ENCODE peak calls at places on chromosomes 1 and 21, in ten cellular contexts. S, J, U, D, P, T, H, V, Z and X are unnamed samples.

GRCh38 chr1:208137144-208137682 is 107.0 kb downstream of the PLXNA2 start:
- DNase-seq in S (no peak), J (peak), U (no peak), D (peak), P (no peak), T (no peak), H (no peak), V (no peak), Z (no peak), X (no peak)

GRCh38 chr21:45552696-45553391 is 10.6 kb upstream of the SLC19A1 start:
- DNase-seq in S (no peak), J (no peak), U (no peak), D (no peak), P (no peak), T (no peak), H (no peak), V (no peak), Z (no peak), X (no peak)

GRCh38 chr1:165841582-165842362 is 14.4 kb downstream of the UCK2 start:
- DNase-seq in S (no peak), J (peak), U (no peak), D (peak), P (no peak), T (no peak), H (no peak), V (peak), Z (no peak), X (no peak)

GRCh38 chr1:51794868-51795267 is 83.7 kb downstream of the NRDC start:
- DNase-seq in S (no peak), J (no peak), U (no peak), D (no peak), P (no peak), T (no peak), H (no peak), V (no peak), Z (no peak), X (no peak)

GRCh38 chr1:48007044-48007443 is 9.9 kb upstream of the TRABD2B start:
- DNase-seq in S (no peak), J (peak), U (no peak), D (peak), P (no peak), T (no peak), H (no peak), V (peak), Z (peak), X (no peak)

GRCh38 chr1:113945329-113945728 is 16.2 kb downstream of the HIPK1 start:
- DNase-seq in S (no peak), J (no peak), U (no peak), D (no peak), P (no peak), T (no peak), H (no peak), V (no peak), Z (no peak), X (no peak)

GRCh38 chr1:46301406-46302090 is 1.9 kb downstream of the LRRC41 start:
- DNase-seq in S (no peak), J (peak), U (peak), D (peak), P (peak), T (no peak), H (no peak), V (no peak), Z (no peak), X (no peak)

GRCh38 chr21:37507716-37508115 is 141.1 kb downstream of the DYRK1A start:
- DNase-seq in S (no peak), J (no peak), U (no peak), D (no peak), P (no peak), T (no peak), H (no peak), V (no peak), Z (no peak), X (no peak)

GRCh38 chr1:51578383-51579109 is 38.3 kb upstream of the OSBPL9 start:
- DNase-seq in S (no peak), J (no peak), U (no peak), D (no peak), P (no peak), T (no peak), H (no peak), V (no peak), Z (no peak), X (no peak)

GRCh38 chr1:230167419-230167852 is 100.4 kb downstream of the GALNT2 start:
- DNase-seq in S (peak), J (peak), U (peak), D (peak), P (no peak), T (no peak), H (peak), V (peak), Z (peak), X (peak)

GRCh38 chr1:153633161-153633746 is 612 bp upstream of the CHTOP start:
- DNase-seq in S (no peak), J (no peak), U (no peak), D (no peak), P (no peak), T (peak), H (peak), V (no peak), Z (no peak), X (no peak)

GRCh38 chr21:16196521-16197208 is 466.9 kb downstream of the USP25 start:
- DNase-seq in S (no peak), J (no peak), U (no peak), D (peak), P (no peak), T (no peak), H (no peak), V (peak), Z (no peak), X (no peak)

GRCh38 chr1:160362168-160362941 is 4.5 kb upstream of the NHLH1 start:
- DNase-seq in S (no peak), J (no peak), U (no peak), D (no peak), P (no peak), T (no peak), H (no peak), V (no peak), Z (no peak), X (no peak)

GRCh38 chr1:230842801-230843200 is 25.5 kb downstream of the C1orf198 start:
- DNase-seq in S (no peak), J (no peak), U (no peak), D (no peak), P (no peak), T (no peak), H (no peak), V (no peak), Z (no peak), X (no peak)

GRCh38 chr1:48576565-48576964 is 104.6 kb upstream of the SPATA6 start:
- DNase-seq in S (no peak), J (no peak), U (no peak), D (no peak), P (no peak), T (no peak), H (no peak), V (no peak), Z (no peak), X (no peak)

GRCh38 chr1:167198518-167199133 is 22.1 kb upstream of the POU2F1 start:
- DNase-seq in S (no peak), J (no peak), U (no peak), D (no peak), P (no peak), T (no peak), H (no peak), V (no peak), Z (no peak), X (no peak)

GRCh38 chr1:94721240-94721639 is 98.9 kb upstream of the SLC44A3 start:
- DNase-seq in S (no peak), J (no peak), U (no peak), D (no peak), P (no peak), T (no peak), H (no peak), V (no peak), Z (no peak), X (no peak)

GRCh38 chr21:14096172-14096571 is 114.6 kb downstream of the LIPI start:
- DNase-seq in S (no peak), J (no peak), U (no peak), D (no peak), P (no peak), T (no peak), H (no peak), V (no peak), Z (no peak), X (no peak)

GRCh38 chr1:8133657-8134430 is 107.7 kb upstream of the ERRFI1 start:
- DNase-seq in S (no peak), J (peak), U (no peak), D (peak), P (no peak), T (peak), H (no peak), V (peak), Z (peak), X (no peak)

GRCh38 chr1:44645466-44646244 is 28.6 kb downstream of the TMEM53 start:
- DNase-seq in S (no peak), J (no peak), U (no peak), D (peak), P (no peak), T (peak), H (no peak), V (no peak), Z (no peak), X (no peak)

GRCh38 chr1:234987415-234988159 is 141.1 kb downstream of the TOMM20 start:
- DNase-seq in S (no peak), J (peak), U (no peak), D (peak), P (no peak), T (peak), H (peak), V (no peak), Z (peak), X (peak)

GRCh38 chr21:39215078-39215477 is 31.8 kb upstream of the PSMG1 start:
- DNase-seq in S (no peak), J (no peak), U (no peak), D (no peak), P (no peak), T (no peak), H (no peak), V (no peak), Z (no peak), X (no peak)

GRCh38 chr1:119771016-119771415 is 2.3 kb upstream of the HMGCS2 start:
- DNase-seq in S (no peak), J (no peak), U (no peak), D (no peak), P (no peak), T (no peak), H (no peak), V (no peak), Z (no peak), X (no peak)

GRCh38 chr1:98325646-98326441 is 335.7 kb upstream of the SNX7 start:
- DNase-seq in S (no peak), J (peak), U (no peak), D (peak), P (no peak), T (peak), H (no peak), V (peak), Z (peak), X (peak)

GRCh38 chr1:36784147-36784862 is 250.0 kb downstream of the GRIK3 start:
- DNase-seq in S (no peak), J (no peak), U (no peak), D (no peak), P (no peak), T (no peak), H (no peak), V (no peak), Z (no peak), X (no peak)